ENCODE peak calls at places on chromosomes 6 and 20, in eight cellular contexts. Y, H, D, K, R, B, O and Z are unnamed samples.

GRCh38 chr6:4125500-4125899 is 9.9 kb downstream of the ECI2 start:
- DNase-seq in Y (no peak), H (no peak), D (no peak), K (no peak), R (no peak), B (no peak), O (no peak), Z (no peak)

GRCh38 chr6:160057080-160057479 is 64.5 kb upstream of the SLC22A1 start:
- DNase-seq in Y (no peak), H (no peak), D (no peak), K (no peak), R (no peak), B (no peak), O (no peak), Z (peak)

GRCh38 chr6:70314240-70314639 is 11.4 kb upstream of the COL9A1 start:
- DNase-seq in Y (no peak), H (no peak), D (no peak), K (no peak), R (no peak), B (no peak), O (no peak), Z (no peak)

GRCh38 chr20:35831029-35831428 is 59.2 kb downstream of the PHF20 start:
- DNase-seq in Y (no peak), H (no peak), D (no peak), K (no peak), R (no peak), B (no peak), O (no peak), Z (no peak)

GRCh38 chr6:2127484-2127911 is 117.9 kb downstream of the GMDS start:
- DNase-seq in Y (no peak), H (peak), D (no peak), K (no peak), R (peak), B (no peak), O (no peak), Z (no peak)

GRCh38 chr20:5719861-5720401 is 30.3 kb upstream of the SHLD1 start:
- DNase-seq in Y (peak), H (no peak), D (no peak), K (no peak), R (peak), B (no peak), O (peak), Z (no peak)

GRCh38 chr6:44659676-44660170 is 272.2 kb downstream of the CDC5L start:
- DNase-seq in Y (no peak), H (no peak), D (no peak), K (no peak), R (no peak), B (no peak), O (no peak), Z (no peak)

GRCh38 chr20:32017711-32018251 is 7.5 kb downstream of the CCM2L start:
- DNase-seq in Y (no peak), H (peak), D (no peak), K (no peak), R (peak), B (peak), O (peak), Z (no peak)

GRCh38 chr6:84871925-84872324 is 107.5 kb upstream of the TBX18 start:
- DNase-seq in Y (no peak), H (no peak), D (no peak), K (no peak), R (no peak), B (no peak), O (no peak), Z (no peak)

GRCh38 chr20:4091332-4092135 is 76.2 kb upstream of the RNF24 start:
- DNase-seq in Y (peak), H (peak), D (peak), K (no peak), R (peak), B (peak), O (peak), Z (peak)

GRCh38 chr6:89840538-89840937 is 10.9 kb downstream of the CASP8AP2 start:
- DNase-seq in Y (peak), H (no peak), D (no peak), K (no peak), R (no peak), B (no peak), O (no peak), Z (peak)

GRCh38 chr6:2510341-2510740 is 240.4 kb downstream of the MYLK4 start:
- DNase-seq in Y (no peak), H (no peak), D (no peak), K (no peak), R (no peak), B (no peak), O (no peak), Z (no peak)

GRCh38 chr6:170062904-170063220 is 228.0 kb downstream of the DLL1 start:
- DNase-seq in Y (no peak), H (peak), D (no peak), K (no peak), R (no peak), B (no peak), O (no peak), Z (no peak)

GRCh38 chr20:8144282-8145245 is 12.5 kb downstream of the PLCB1 start:
- DNase-seq in Y (peak), H (no peak), D (peak), K (no peak), R (peak), B (no peak), O (peak), Z (no peak)

GRCh38 chr20:611843-612185 is 1.7 kb upstream of the TCF15 start:
- DNase-seq in Y (no peak), H (peak), D (no peak), K (no peak), R (no peak), B (no peak), O (peak), Z (no peak)

GRCh38 chr6:14278000-14278399 is 160.4 kb downstream of the CD83 start:
- DNase-seq in Y (no peak), H (no peak), D (no peak), K (no peak), R (no peak), B (no peak), O (peak), Z (no peak)

GRCh38 chr20:23358923-23359572 is 2.9 kb upstream of the GZF1 start:
- DNase-seq in Y (no peak), H (no peak), D (no peak), K (no peak), R (no peak), B (no peak), O (no peak), Z (no peak)

GRCh38 chr6:106525885-106526280 is 103.4 kb downstream of the RTN4IP1 start:
- DNase-seq in Y (no peak), H (no peak), D (no peak), K (no peak), R (no peak), B (no peak), O (no peak), Z (no peak)

GRCh38 chr20:1397710-1398109 is 4.9 kb upstream of the FKBP1A start:
- DNase-seq in Y (no peak), H (no peak), D (no peak), K (no peak), R (no peak), B (no peak), O (no peak), Z (no peak)

GRCh38 chr20:12528591-12529041 is 480.2 kb upstream of the SPTLC3 start:
- DNase-seq in Y (no peak), H (no peak), D (no peak), K (no peak), R (no peak), B (no peak), O (no peak), Z (no peak)

GRCh38 chr20:62342910-62343309 is 24.2 kb downstream of the LAMA5 start:
- DNase-seq in Y (no peak), H (no peak), D (no peak), K (no peak), R (no peak), B (no peak), O (no peak), Z (no peak)

GRCh38 chr20:21505810-21506530 is 7.9 kb downstream of the NKX2-2 start:
- DNase-seq in Y (no peak), H (peak), D (no peak), K (no peak), R (peak), B (no peak), O (peak), Z (no peak)

GRCh38 chr6:159255434-159255951 is 86.3 kb downstream of the FNDC1 start:
- DNase-seq in Y (no peak), H (no peak), D (no peak), K (no peak), R (no peak), B (no peak), O (no peak), Z (no peak)

GRCh38 chr6:2920671-2921112 is 17.6 kb upstream of the SERPINB9 start:
- DNase-seq in Y (no peak), H (no peak), D (no peak), K (no peak), R (no peak), B (peak), O (peak), Z (peak)

GRCh38 chr20:47343007-47343472 is 13.5 kb downstream of the ZMYND8 start:
- DNase-seq in Y (peak), H (no peak), D (no peak), K (no peak), R (no peak), B (no peak), O (no peak), Z (no peak)

GRCh38 chr20:35588397-35588796 is 27.2 kb upstream of the SPAG4 start:
- DNase-seq in Y (no peak), H (no peak), D (no peak), K (no peak), R (no peak), B (no peak), O (no peak), Z (no peak)

GRCh38 chr6:136701011-136701410 is 91.3 kb downstream of the MAP3K5 start:
- DNase-seq in Y (no peak), H (no peak), D (no peak), K (no peak), R (no peak), B (no peak), O (no peak), Z (no peak)

GRCh38 chr20:48807586-48808381 is 20.0 kb downstream of the PREX1 start:
- DNase-seq in Y (no peak), H (no peak), D (no peak), K (no peak), R (no peak), B (no peak), O (no peak), Z (no peak)

GRCh38 chr20:1537731-1538058 is 19.8 kb downstream of the SIRPD start:
- DNase-seq in Y (no peak), H (peak), D (no peak), K (no peak), R (peak), B (no peak), O (no peak), Z (no peak)

GRCh38 chr20:7410150-7410549 is 530.1 kb downstream of the HAO1 start:
- DNase-seq in Y (peak), H (no peak), D (no peak), K (no peak), R (no peak), B (no peak), O (no peak), Z (no peak)

GRCh38 chr6:39347201-39347600 is 24.7 kb upstream of the KCNK16 start:
- DNase-seq in Y (no peak), H (no peak), D (no peak), K (no peak), R (no peak), B (no peak), O (no peak), Z (no peak)

GRCh38 chr6:106290954-106291353 is 34.6 kb downstream of the ATG5 start:
- DNase-seq in Y (no peak), H (no peak), D (no peak), K (no peak), R (no peak), B (no peak), O (no peak), Z (no peak)

GRCh38 chr20:49983848-49984408 is 1.1 kb downstream of the SNAI1 start:
- DNase-seq in Y (peak), H (no peak), D (no peak), K (no peak), R (no peak), B (no peak), O (no peak), Z (no peak)

GRCh38 chr6:13528777-13529343 is 41.5 kb upstream of the GFOD1 start:
- DNase-seq in Y (no peak), H (no peak), D (no peak), K (no peak), R (no peak), B (no peak), O (peak), Z (no peak)

GRCh38 chr6:118565317-118565960 is 17.3 kb downstream of the PLN start:
- DNase-seq in Y (no peak), H (no peak), D (no peak), K (no peak), R (peak), B (no peak), O (no peak), Z (no peak)

GRCh38 chr20:38197217-38198008 is 32.3 kb upstream of the TGM2 start:
- DNase-seq in Y (no peak), H (no peak), D (no peak), K (no peak), R (no peak), B (no peak), O (peak), Z (no peak)

GRCh38 chr6:115896538-115897129 is 164.1 kb downstream of the FRK start:
- DNase-seq in Y (peak), H (no peak), D (peak), K (peak), R (peak), B (no peak), O (no peak), Z (no peak)
- TF ChIP-seq CTCF in Y (peak), H (peak), D (peak), K (peak), R (peak), B (peak), O (peak), Z (peak)

DNA sequence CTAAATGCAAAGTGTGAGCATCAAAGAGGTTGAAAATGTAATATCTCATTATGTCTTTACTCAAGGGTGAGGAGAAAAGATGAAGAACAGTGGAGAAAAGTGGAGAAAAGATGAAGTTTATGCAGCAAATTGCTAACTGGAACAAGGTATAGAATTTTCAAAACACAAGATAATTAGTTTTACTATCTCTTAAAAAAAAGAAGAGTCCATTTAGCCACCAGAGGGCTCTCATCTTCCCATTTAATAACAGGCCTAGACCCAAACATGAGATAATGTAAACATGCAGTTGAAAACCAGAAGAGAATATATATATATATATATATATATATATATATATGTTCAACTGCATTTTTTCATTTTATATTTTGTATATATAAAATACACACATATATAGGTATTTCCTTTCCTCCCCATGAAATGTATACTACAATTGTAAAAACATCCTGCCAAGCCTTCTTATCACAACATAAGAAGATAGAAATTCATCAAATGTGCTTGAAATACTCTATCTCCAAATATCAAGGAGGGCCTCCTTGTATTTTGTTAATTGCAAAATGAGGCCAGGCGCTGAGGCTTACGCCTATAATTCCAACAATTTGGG is 78.4 kb downstream of the ADTRP start:
- DNase-seq in Y (peak), H (no peak), D (peak), K (no peak), R (peak), B (no peak), O (no peak), Z (no peak)
- TF ChIP-seq CTCF in Y (peak), H (peak), D (peak), K (peak), R (peak), B (peak), O (peak), Z (peak)

GRCh38 chr6:42136508-42137191 is 5.8 kb downstream of the C6orf132 start:
- DNase-seq in Y (peak), H (no peak), D (peak), K (no peak), R (peak), B (no peak), O (peak), Z (no peak)
- TF ChIP-seq CTCF in Y (peak), H (no peak), D (peak), K (peak), R (peak), B (no peak), O (peak), Z (peak)

DNA sequence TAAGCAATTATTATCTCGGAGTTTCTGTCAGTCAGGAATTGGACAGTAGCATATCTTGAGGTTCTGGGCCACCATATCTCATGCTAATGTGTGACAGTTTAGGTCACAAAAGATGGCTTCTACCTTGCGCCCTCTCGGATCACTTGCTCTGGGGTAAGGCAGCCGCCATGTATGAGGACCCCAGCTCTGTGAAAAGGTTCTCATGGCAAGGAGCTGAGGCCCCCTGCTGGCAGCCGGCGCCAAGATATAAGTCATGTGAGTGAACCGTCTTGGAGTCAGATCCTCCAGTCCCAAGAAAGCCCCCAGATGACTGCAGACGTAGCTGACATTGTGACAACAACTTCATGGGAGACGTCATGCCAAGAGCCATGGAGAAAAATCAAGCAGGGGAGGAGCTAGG is 670.8 kb downstream of the KIF16B start:
- DNase-seq in Y (no peak), H (no peak), D (no peak), K (no peak), R (peak), B (no peak), O (peak), Z (no peak)
- TF ChIP-seq CTCF in Y (peak), H (no peak), D (peak), K (peak), R (peak), B (no peak), O (peak), Z (peak)